ENCODE peak calls at places on chromosomes 2 and 18, in ten cellular contexts. K, S, V, J, Y, L, A, T, I and G are unnamed samples.

GRCh38 chr2:231590614-231591013 is 2.0 kb upstream of the TEX44 start:
- DNase-seq in A (no peak), I (peak), Y (no peak), V (peak), T (no peak), K (no peak), L (no peak), J (no peak), S (peak), G (no peak)

GRCh38 chr2:130754811-130755210 is 529 bp upstream of the AMER3 start:
- DNase-seq in A (no peak), I (no peak), V (no peak), J (no peak), L (no peak), T (no peak), K (no peak), S (no peak), Y (no peak), G (no peak)

GRCh38 chr2:230307485-230307884 is 19.5 kb upstream of the SP140L start:
- DNase-seq in A (no peak), K (no peak), J (no peak), I (no peak), T (no peak), L (no peak), V (no peak), Y (no peak), S (no peak), G (no peak)

GRCh38 chr2:37356299-37356698 is 11.9 kb downstream of the QPCT start:
- DNase-seq in L (no peak), Y (no peak), S (no peak), J (no peak), T (no peak), I (no peak), A (no peak), K (no peak), V (no peak), G (no peak)

GRCh38 chr2:150256746-150257145 is 230.7 kb downstream of the RND3 start:
- DNase-seq in L (peak), A (no peak), J (no peak), K (no peak), Y (no peak), T (peak), S (no peak), I (no peak), V (no peak), G (no peak)

GRCh38 chr2:212532087-212532486 is 6.5 kb downstream of the ERBB4 start:
- DNase-seq in Y (no peak), K (no peak), A (no peak), T (no peak), I (no peak), J (no peak), S (no peak), L (no peak), V (no peak), G (no peak)

GRCh38 chr18:70127307-70127828 is 78.1 kb downstream of the RTTN start:
- DNase-seq in L (no peak), Y (peak), J (no peak), I (no peak), S (no peak), A (no peak), K (no peak), V (no peak), T (no peak), G (no peak)

GRCh38 chr2:145740302-145740701 is 1220.4 kb upstream of the ZEB2 start:
- DNase-seq in J (no peak), A (no peak), V (peak), Y (no peak), L (no peak), T (no peak), K (no peak), I (no peak), S (no peak), G (no peak)

GRCh38 chr2:67604360-67604759 is 207.2 kb downstream of the ETAA1 start:
- DNase-seq in K (no peak), V (no peak), J (no peak), L (peak), S (no peak), T (peak), Y (no peak), I (no peak), A (no peak), G (no peak)

GRCh38 chr2:20526666-20527065 is 79.8 kb downstream of the RHOB start:
- DNase-seq in K (no peak), L (no peak), A (no peak), I (peak), V (no peak), S (no peak), Y (peak), T (no peak), J (no peak), G (no peak)

GRCh38 chr2:216574046-216574445 is 59.2 kb upstream of the IGFBP2 start:
- DNase-seq in S (no peak), A (no peak), L (peak), J (no peak), Y (peak), K (no peak), T (peak), V (no peak), I (no peak), G (peak)

GRCh38 chr18:61334491-61334850 is 1.2 kb downstream of the CDH20 start:
- DNase-seq in T (peak), L (no peak), J (no peak), I (no peak), S (no peak), Y (no peak), K (no peak), A (no peak), V (no peak), G (no peak)

GRCh38 chr2:28419705-28420270 is 27.1 kb downstream of the FOSL2 start:
- DNase-seq in T (peak), K (no peak), A (no peak), J (peak), Y (no peak), L (no peak), V (no peak), S (no peak), I (no peak), G (no peak)

GRCh38 chr2:45237128-45237527 is 227.9 kb upstream of the SIX2 start:
- DNase-seq in T (no peak), Y (no peak), A (no peak), I (no peak), V (no peak), L (no peak), S (no peak), J (no peak), K (no peak), G (peak)

GRCh38 chr2:130949954-130950353 is 113.2 kb downstream of the ARHGEF4 start:
- DNase-seq in V (peak), I (no peak), T (no peak), L (no peak), K (no peak), Y (no peak), J (no peak), A (no peak), S (no peak), G (no peak)

GRCh38 chr2:43276962-43277383 is 50.6 kb upstream of the ZFP36L2 start:
- DNase-seq in Y (peak), S (no peak), V (peak), I (peak), K (peak), L (no peak), J (peak), T (no peak), A (no peak), G (no peak)

GRCh38 chr2:53170463-53170862 is 597.1 kb upstream of the CHAC2 start:
- DNase-seq in K (no peak), V (no peak), L (peak), I (no peak), Y (no peak), S (no peak), T (peak), A (no peak), J (no peak), G (no peak)

GRCh38 chr2:172995323-172996244 is 80.1 kb upstream of the MAP3K20 start:
- DNase-seq in A (peak), J (peak), S (no peak), L (peak), V (peak), Y (no peak), I (no peak), K (peak), T (peak), G (peak)

GRCh38 chr2:205407984-205408383 is 274.3 kb upstream of the NRP2 start:
- DNase-seq in Y (peak), J (no peak), V (no peak), A (no peak), S (no peak), K (no peak), T (peak), L (peak), I (no peak), G (no peak)

DNA sequence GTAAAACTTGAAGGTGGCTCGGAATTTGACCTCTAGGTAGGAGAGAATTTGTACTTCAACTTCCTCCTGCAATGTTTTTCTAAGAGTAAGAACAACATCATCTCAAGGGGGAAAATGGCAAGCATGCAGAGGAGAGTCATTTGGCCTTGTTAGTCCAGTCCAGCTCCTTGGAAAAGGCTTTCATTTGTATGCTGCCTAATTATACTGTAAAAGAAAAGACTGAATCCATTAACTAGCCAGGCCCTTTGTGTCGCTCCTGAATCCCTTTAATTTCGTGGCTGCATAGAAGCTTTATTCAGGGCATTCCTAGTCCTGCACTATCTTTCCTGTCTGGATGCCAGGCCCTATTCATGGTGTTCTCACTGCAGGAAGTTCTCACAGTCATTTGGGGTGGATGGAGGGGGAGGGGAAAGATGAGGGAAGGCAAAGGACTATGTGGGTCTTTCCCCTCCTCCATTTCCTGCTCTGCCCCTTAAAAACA is 36.0 kb downstream of the PHLPP1 start:
- DNase-seq in V (no peak), L (peak), A (no peak), K (no peak), T (peak), I (no peak), S (no peak), J (no peak), Y (no peak), G (no peak)
- H3K4me3 ChIP-seq in V (no peak), L (no peak), A (no peak), K (no peak), T (no peak), I (no peak), S (no peak), J (no peak), Y (no peak), G (no peak)

DNA sequence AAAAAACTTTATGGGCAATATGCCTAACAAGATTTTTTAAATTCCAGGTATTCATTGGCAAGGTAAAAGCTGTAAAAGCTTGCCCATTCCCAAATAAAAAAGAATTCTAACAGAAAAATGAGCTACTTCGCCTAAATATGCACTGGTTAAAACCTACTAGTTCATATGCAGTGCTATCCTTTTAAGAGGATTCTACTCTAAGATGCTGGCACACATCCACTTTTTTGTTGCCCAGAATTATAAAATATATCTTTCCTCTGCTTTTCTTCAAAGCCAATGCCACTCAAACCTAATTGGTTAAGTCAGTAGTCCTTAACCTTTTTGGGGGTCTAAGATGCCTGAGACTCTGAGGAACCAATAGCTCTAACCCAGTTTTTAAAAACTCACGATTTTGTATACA is 3.2 kb downstream of the XPO1 start:
- DNase-seq in L (no peak), A (no peak), K (no peak), Y (no peak), S (no peak), T (no peak), V (no peak), I (no peak), J (no peak), G (no peak)
- H3K4me3 ChIP-seq in L (peak), A (peak), K (peak), Y (peak), S (peak), T (peak), V (peak), I (peak), J (peak), G (peak)

DNA sequence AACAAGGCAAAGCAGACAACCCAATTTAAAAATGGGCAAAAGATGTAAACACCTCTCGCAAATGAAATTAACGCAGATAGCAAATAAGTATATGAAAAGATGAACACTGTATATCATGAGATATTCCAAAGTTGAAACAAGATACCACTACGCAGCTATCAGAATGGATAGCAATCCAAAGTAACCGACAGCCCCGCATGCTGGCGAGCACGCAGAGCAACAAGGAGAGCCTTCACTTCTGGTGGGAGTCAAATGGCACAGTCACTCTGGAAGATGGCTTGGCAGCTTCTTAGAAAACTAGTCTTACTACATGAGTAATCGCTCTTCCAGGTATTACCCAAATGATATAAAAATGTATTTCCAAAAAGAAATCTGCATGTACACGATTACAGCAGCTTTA is 1.4 kb downstream of the NDUFA10 start:
- DNase-seq in A (no peak), K (no peak), T (no peak), J (no peak), Y (no peak), L (no peak), I (no peak), V (no peak), S (no peak), G (no peak)
- H3K4me3 ChIP-seq in A (no peak), K (peak), T (peak), J (peak), Y (peak), L (peak), I (no peak), V (peak), S (peak), G (peak)

DNA sequence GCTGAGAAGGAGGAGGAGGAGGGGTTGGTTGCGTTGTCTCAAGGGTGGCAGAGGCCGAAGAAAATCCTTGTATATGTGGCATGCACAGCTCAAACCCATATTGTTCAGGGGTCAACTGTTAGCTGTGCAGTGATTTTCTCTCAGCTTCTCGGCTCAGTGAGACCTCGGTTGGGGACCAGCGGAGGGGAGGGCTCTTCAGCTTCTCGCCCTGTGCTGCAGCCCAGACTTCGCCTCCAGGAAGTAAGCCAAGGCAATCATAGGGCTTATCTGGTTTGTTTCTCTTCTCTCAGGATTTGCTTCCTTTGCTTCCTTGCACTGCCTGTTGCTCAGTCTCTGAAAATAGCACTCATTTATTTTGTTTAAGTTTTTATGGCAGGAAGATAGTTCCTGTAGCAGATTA is 85.5 kb downstream of the SOWAHC start:
- DNase-seq in S (no peak), T (no peak), Y (no peak), J (no peak), I (peak), V (no peak), A (no peak), K (no peak), L (no peak), G (no peak)
- H3K4me3 ChIP-seq in S (no peak), T (no peak), Y (no peak), J (peak), I (no peak), V (no peak), A (peak), K (peak), L (no peak), G (no peak)

GRCh38 chr18:59877366-59877765 is 22.4 kb upstream of the PMAIP1 start:
- DNase-seq in T (peak), K (no peak), J (no peak), Y (no peak), S (no peak), L (peak), A (no peak), V (no peak), I (no peak), G (no peak)

GRCh38 chr18:59885579-59886163 is 14.1 kb upstream of the PMAIP1 start:
- DNase-seq in T (peak), I (no peak), A (no peak), V (peak), K (no peak), Y (no peak), S (peak), J (no peak), L (peak), G (peak)

GRCh38 chr18:59884331-59884730 is 15.5 kb upstream of the PMAIP1 start:
- DNase-seq in S (peak), L (peak), J (no peak), V (no peak), I (no peak), Y (no peak), T (no peak), A (no peak), K (no peak), G (no peak)

GRCh38 chr18:59878644-59879043 is 21.2 kb upstream of the PMAIP1 start:
- DNase-seq in Y (no peak), V (no peak), J (no peak), L (no peak), A (no peak), K (no peak), S (peak), T (peak), I (no peak), G (no peak)

DNA sequence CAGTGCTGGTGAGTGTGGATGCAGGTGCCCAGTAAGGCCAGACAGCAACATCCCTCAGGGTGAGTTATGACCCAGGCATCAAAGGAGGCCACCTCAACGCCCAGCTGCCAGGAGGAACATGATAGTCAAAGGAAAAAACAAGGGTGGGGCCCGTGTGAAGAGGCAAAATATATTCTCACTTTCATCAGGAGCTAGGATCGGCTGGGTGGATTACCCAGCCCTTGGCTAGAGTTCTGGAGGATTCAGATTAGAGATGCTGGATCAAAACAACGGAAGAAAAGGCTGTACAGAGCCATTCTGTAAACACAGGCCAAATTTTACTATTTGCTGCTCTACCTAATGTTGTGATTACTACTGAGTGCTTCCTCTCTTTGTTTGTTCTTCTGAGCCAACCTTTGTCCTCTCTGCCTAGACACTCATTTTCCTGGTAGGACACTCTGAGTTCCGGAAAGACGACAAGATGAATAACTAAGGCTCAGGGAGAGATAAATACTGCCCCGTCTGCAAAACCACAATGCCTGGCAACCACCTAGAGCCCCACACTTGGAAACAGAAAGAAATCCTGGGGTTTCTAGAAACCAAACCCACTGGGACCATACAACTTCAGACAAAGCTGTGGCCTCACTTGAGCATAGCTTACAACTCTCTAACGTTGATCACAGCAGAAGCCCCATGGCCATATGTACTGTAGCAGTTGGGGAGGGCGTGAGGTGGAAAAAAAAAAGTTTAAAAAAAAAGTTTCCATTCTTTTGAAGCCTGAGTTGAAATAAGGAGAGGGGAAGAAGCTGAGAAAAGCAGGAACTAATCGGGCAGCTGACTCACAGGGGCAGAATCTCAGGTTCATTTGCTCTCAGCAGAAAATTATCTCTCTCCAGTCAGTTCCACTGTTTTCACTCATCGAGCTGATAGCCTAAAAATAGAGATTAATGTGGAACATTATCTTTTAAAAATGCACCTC is 17.8 kb upstream of the PMAIP1 start:
- DNase-seq in Y (no peak), J (no peak), A (no peak), I (no peak), L (peak), S (peak), T (peak), V (peak), K (no peak), G (peak)
- H3K4me3 ChIP-seq in Y (no peak), J (no peak), A (no peak), I (no peak), L (no peak), S (no peak), T (no peak), V (peak), K (no peak), G (no peak)

GRCh38 chr2:33528551-33528950 is 52.1 kb downstream of the RASGRP3 start:
- DNase-seq in I (no peak), Y (no peak), T (no peak), J (no peak), K (no peak), S (peak), L (no peak), V (no peak), A (no peak), G (no peak)
- H3K4me3 ChIP-seq in I (no peak), Y (no peak), T (no peak), J (no peak), K (no peak), S (peak), L (no peak), V (no peak), A (no peak), G (no peak)

GRCh38 chr2:104378853-104379374 is 475.0 kb upstream of the POU3F3 start:
- DNase-seq in T (no peak), J (no peak), I (no peak), V (no peak), S (peak), K (no peak), A (no peak), Y (peak), L (peak), G (no peak)
- H3K4me3 ChIP-seq in T (peak), J (no peak), I (peak), V (no peak), S (peak), K (peak), A (peak), Y (peak), L (peak), G (peak)

DNA sequence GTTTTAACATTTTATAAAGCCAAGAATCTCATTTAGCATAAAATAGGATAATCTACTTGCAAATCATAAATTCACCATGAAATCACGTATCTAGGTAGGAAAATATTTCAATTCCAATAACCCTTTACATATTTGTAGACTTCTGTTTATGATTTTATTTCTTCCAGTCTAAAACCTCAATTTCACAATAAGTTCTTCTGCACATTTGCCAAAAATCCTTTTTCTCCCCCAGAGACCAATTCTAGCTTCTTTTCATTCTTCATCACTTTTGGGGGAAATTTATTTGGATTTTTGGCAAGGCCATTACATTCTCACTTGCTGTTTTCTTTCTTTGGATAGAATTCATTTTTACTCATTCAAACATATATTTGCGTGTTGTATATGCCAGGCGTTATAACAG is 86.8 kb downstream of the SPRED2 start:
- DNase-seq in K (no peak), T (no peak), L (peak), I (no peak), A (no peak), J (no peak), V (no peak), Y (no peak), S (no peak), G (no peak)
- H3K4me3 ChIP-seq in K (no peak), T (no peak), L (no peak), I (no peak), A (no peak), J (no peak), V (no peak), Y (no peak), S (no peak), G (no peak)

GRCh38 chr2:152407204-152407721 is 72.3 kb downstream of the FMNL2 start:
- DNase-seq in I (no peak), S (no peak), T (peak), K (peak), L (peak), J (peak), V (no peak), Y (peak), A (no peak), G (no peak)
- H3K4me3 ChIP-seq in I (peak), S (no peak), T (peak), K (peak), L (peak), J (peak), V (no peak), Y (no peak), A (peak), G (no peak)